ENCODE peak calls at places on chromosomes 4 and X, in four cellular contexts. One of them, this sample, is unnamed.

GRCh38 chr4:168154546-168155277 is 62.4 kb downstream of the ANXA10 start:
- DNase-seq in K562: no peak
- DNase-seq in HepG2: no peak
- DNase-seq in H1: no peak
- DNase-seq in this sample: no peak

GRCh38 chr4:36332023-36332781 is 50.8 kb downstream of the DTHD1 start:
- DNase-seq in K562: no peak
- DNase-seq in HepG2: no peak
- DNase-seq in H1: peak; percentile 17
- DNase-seq in this sample: no peak

GRCh38 chr4:95106408-95106928 is 348.7 kb downstream of the BMPR1B start:
- DNase-seq in K562: no peak
- DNase-seq in HepG2: no peak
- DNase-seq in H1: no peak
- DNase-seq in this sample: no peak

GRCh38 chr4:25723409-25723808 is 67.8 kb downstream of the SLC34A2 start:
- DNase-seq in K562: no peak
- DNase-seq in HepG2: no peak
- DNase-seq in H1: no peak
- DNase-seq in this sample: no peak

GRCh38 chrX:40010550-40011364 is 87.0 kb downstream of the BCOR start:
- DNase-seq in K562: no peak
- DNase-seq in HepG2: peak; percentile 54
- DNase-seq in H1: no peak
- DNase-seq in this sample: no peak

GRCh38 chr4:26179316-26179760 is 141.5 kb upstream of the RBPJ start:
- DNase-seq in K562: no peak
- DNase-seq in HepG2: no peak
- DNase-seq in H1: no peak
- DNase-seq in this sample: no peak

GRCh38 chr4:27006247-27006603 is 145.6 kb downstream of the STIM2 start:
- DNase-seq in K562: no peak
- DNase-seq in HepG2: no peak
- DNase-seq in H1: no peak
- DNase-seq in this sample: no peak

GRCh38 chr4:3717241-3717640 is 48.9 kb upstream of the ADRA2C start:
- DNase-seq in K562: no peak
- DNase-seq in HepG2: no peak
- DNase-seq in H1: no peak
- DNase-seq in this sample: no peak

GRCh38 chrX:56288607-56289006 is 56.5 kb downstream of the KLF8 start:
- DNase-seq in K562: no peak
- DNase-seq in HepG2: no peak
- DNase-seq in H1: no peak
- DNase-seq in this sample: no peak

GRCh38 chrX:51867626-51868025 is 25.8 kb upstream of the MAGED1 start:
- DNase-seq in K562: no peak
- DNase-seq in HepG2: no peak
- DNase-seq in H1: no peak
- DNase-seq in this sample: no peak

GRCh38 chr4:6592804-6593563 is 18.0 kb downstream of the MAN2B2 start:
- DNase-seq in K562: no peak
- DNase-seq in HepG2: no peak
- DNase-seq in H1: no peak
- DNase-seq in this sample: no peak

GRCh38 chr4:27716693-27717505 is 856.3 kb downstream of the STIM2 start:
- DNase-seq in K562: no peak
- DNase-seq in HepG2: no peak
- DNase-seq in H1: no peak
- DNase-seq in this sample: no peak

GRCh38 chr4:113086172-113086695 is 36.8 kb downstream of the ANK2 start:
- DNase-seq in K562: no peak
- DNase-seq in HepG2: no peak
- DNase-seq in H1: no peak
- DNase-seq in this sample: no peak

GRCh38 chr4:109072595-109072994 is 229.9 kb downstream of the COL25A1 start:
- DNase-seq in K562: no peak
- DNase-seq in HepG2: no peak
- DNase-seq in H1: no peak
- DNase-seq in this sample: no peak

GRCh38 chr4:144903953-144904711 is 193.9 kb downstream of the ANAPC10 start:
- DNase-seq in K562: no peak
- DNase-seq in HepG2: no peak
- DNase-seq in H1: no peak
- DNase-seq in this sample: no peak

GRCh38 chr4:108060686-108061321 is 71.1 kb downstream of the HADH start:
- DNase-seq in K562: no peak
- DNase-seq in HepG2: no peak
- DNase-seq in H1: no peak
- DNase-seq in this sample: no peak

GRCh38 chrX:56788717-56789122 is 59.7 kb downstream of the NBDY start:
- DNase-seq in K562: no peak
- DNase-seq in HepG2: peak; percentile 18
- DNase-seq in H1: no peak
- DNase-seq in this sample: no peak

GRCh38 chrX:108020631-108021030 is 24.2 kb upstream of the VSIG1 start:
- DNase-seq in K562: peak; percentile 19
- DNase-seq in HepG2: no peak
- DNase-seq in H1: no peak
- DNase-seq in this sample: no peak

GRCh38 chrX:108736509-108737479 is at the start of gene IRS4:
- DNase-seq in K562: no peak
- DNase-seq in HepG2: peak; percentile 32
- DNase-seq in H1: peak; percentile 78
- DNase-seq in this sample: no peak

GRCh38 chr4:21320034-21320433 is 619.8 kb downstream of the PACRGL start:
- DNase-seq in K562: no peak
- DNase-seq in HepG2: no peak
- DNase-seq in H1: no peak
- DNase-seq in this sample: no peak

GRCh38 chr4:142719854-142720541 is 126.1 kb downstream of the INPP4B start:
- DNase-seq in K562: no peak
- DNase-seq in HepG2: no peak
- DNase-seq in H1: no peak
- DNase-seq in this sample: peak; percentile 29

GRCh38 chr4:8831221-8832129 is 40.2 kb downstream of the HMX1 start:
- DNase-seq in K562: no peak
- DNase-seq in HepG2: no peak
- DNase-seq in H1: no peak
- DNase-seq in this sample: no peak

GRCh38 chr4:102860928-102861327 is 7.9 kb upstream of the CISD2 start:
- DNase-seq in K562: no peak
- DNase-seq in HepG2: no peak
- DNase-seq in H1: no peak
- DNase-seq in this sample: no peak

GRCh38 chrX:153627675-153628111 is 19.3 kb upstream of the DUSP9 start:
- DNase-seq in K562: no peak
- DNase-seq in HepG2: peak; percentile 80
- DNase-seq in H1: no peak
- DNase-seq in this sample: no peak

GRCh38 chr4:56386091-56386490 is 1.2 kb downstream of the AASDH start:
- DNase-seq in K562: no peak
- DNase-seq in HepG2: no peak
- DNase-seq in H1: no peak
- DNase-seq in this sample: no peak

GRCh38 chrX:1452497-1453389 is at the start of gene ASMTL:
- DNase-seq in K562: peak; percentile 96
- DNase-seq in HepG2: peak; percentile 93
- DNase-seq in H1: peak; percentile 100
- DNase-seq in this sample: peak; percentile 78

GRCh38 chr4:48653217-48654014 is 126.7 kb downstream of the FRYL start:
- DNase-seq in K562: no peak
- DNase-seq in HepG2: no peak
- DNase-seq in H1: no peak
- DNase-seq in this sample: no peak

GRCh38 chr4:119299221-119300071 is 22.5 kb downstream of the FABP2 start:
- DNase-seq in K562: peak; percentile 19
- DNase-seq in HepG2: peak; percentile 54
- DNase-seq in H1: no peak
- DNase-seq in this sample: no peak

GRCh38 chr4:89482926-89483595 is 175.5 kb upstream of the GPRIN3 start:
- DNase-seq in K562: no peak
- DNase-seq in HepG2: no peak
- DNase-seq in H1: no peak
- DNase-seq in this sample: no peak

DNA sequence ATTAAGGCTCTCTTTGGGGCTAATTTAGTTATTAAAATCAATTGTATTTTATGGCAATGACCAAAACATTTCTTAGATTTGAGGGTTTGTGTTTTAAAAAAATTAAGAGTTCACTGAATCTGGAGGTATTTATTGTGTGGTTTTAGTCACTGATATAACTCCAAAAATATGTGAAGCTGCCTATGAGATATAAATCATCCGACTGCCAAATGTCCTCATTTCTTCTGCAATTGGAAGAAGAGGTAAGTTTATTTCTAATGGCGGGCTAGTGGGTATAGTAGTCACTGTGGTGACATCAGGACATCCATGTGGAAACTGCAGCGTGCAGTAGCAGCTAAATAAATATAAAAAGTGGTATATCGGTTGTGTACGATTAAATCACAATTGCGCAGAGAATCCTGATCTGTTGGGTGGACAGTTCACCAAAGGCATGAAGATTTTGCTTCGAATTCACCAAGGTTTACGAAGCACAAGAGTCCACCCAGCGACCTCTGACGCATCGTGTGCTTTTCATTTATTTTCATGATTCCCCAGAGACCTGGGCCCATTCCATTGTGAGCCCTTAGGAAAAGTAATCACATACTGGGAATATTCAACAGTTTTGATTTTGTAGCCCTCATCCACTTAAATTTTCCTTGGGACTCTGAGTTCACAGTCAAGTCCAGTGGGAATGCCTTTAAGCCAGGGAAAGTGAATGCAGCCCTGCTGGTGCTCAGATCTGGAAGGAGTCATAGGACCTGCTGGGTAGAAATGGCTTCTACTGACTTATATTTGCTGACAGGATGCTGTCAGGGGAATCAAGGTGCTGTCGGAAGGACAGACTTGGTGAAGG is 205.3 kb downstream of the MID1 start:
- DNase-seq in K562: no peak
- DNase-seq in HepG2: no peak
- DNase-seq in H1: no peak
- DNase-seq in this sample: no peak
- TF ChIP-seq PHF8 in K562: no peak
- TF ChIP-seq PHF8 in HepG2: no peak
- TF ChIP-seq PHF8 in H1: no peak
- TF ChIP-seq PHF8 in this sample: no peak

DNA sequence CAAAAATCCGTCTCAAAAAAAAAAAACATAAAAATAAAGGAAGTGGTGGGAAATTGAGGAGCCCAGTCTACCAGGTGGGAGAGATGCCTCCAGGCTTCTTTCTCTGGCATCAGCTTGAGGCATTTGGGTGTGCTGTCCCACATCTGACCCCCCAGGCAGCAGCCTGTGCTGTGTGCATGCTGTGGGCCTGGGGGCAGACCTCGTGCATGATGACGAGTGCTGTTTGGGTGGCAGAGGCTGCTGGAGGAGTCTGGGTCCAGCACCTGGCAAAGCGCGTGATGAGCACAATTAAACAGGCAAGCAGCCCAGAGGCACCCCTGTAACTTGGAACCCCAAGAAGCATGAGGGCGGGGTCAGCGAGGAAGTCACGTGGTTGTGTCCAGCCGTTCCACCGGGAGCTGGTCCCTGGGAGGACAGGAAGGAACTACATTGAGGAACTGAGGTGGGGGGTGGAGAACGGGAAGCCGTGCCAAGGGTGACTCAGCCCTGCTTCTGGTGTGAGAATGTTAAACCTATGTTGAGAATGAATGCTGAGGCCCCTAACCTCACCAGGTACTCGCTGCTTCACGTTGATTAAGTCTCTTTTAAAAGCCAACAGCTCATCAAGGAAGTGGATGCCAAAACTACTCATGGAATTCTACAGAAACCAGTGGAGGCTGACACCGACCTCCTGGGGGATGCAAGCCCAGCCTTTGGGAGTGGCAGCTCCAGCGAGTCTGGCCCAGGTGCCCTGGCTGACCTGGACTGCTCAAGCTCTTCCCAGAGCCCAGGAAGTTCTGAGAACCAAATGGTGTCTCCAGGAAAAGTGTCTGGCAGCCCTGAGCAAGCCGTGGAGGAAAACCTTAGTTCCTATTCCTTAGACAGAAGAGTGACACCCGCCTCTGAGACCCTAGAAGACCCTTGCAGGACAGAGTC is 6.1 kb downstream of the TACC3 start:
- DNase-seq in K562: no peak
- DNase-seq in HepG2: no peak
- DNase-seq in H1: no peak
- DNase-seq in this sample: peak; percentile 75
- TF ChIP-seq PHF8 in K562: no peak
- TF ChIP-seq PHF8 in HepG2: no peak
- TF ChIP-seq PHF8 in H1: no peak
- TF ChIP-seq PHF8 in this sample: no peak

GRCh38 chr4:175882891-175883290 is 70.8 kb upstream of the GPM6A start:
- DNase-seq in K562: no peak
- DNase-seq in HepG2: no peak
- DNase-seq in H1: no peak
- DNase-seq in this sample: no peak

GRCh38 chr4:175884048-175884447 is 72.0 kb upstream of the GPM6A start:
- DNase-seq in K562: no peak
- DNase-seq in HepG2: no peak
- DNase-seq in H1: no peak
- DNase-seq in this sample: no peak
- TF ChIP-seq PHF8 in K562: no peak
- TF ChIP-seq PHF8 in HepG2: no peak
- TF ChIP-seq PHF8 in H1: no peak
- TF ChIP-seq PHF8 in this sample: no peak

DNA sequence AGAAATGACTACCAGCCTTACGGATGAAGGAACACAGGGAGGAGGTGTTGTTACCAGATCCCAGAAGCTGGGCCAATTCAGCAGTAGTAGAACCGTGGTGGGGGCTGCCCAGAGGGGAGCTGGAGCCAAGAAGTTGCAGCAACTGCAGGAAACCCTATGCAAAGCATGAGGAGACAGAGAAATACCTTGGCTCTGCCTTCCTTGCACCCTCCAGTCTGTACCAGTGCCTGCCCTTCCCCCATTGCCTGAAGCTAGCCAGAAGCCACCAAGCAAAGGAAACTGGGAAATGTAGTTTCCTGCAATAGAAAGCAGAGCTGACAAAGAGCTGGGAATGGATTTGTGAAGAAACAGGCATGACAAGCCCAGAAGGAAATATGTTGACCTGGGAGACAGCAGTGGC is 108.7 kb upstream of the FUNDC1 start:
- DNase-seq in K562: no peak
- DNase-seq in HepG2: no peak
- DNase-seq in H1: no peak
- DNase-seq in this sample: no peak
- TF ChIP-seq PHF8 in K562: no peak
- TF ChIP-seq PHF8 in HepG2: no peak
- TF ChIP-seq PHF8 in H1: no peak
- TF ChIP-seq PHF8 in this sample: no peak